ENCODE peak calls at places on chromosomes 5 and 9, in seven cellular contexts. V is GF-D8, G is NCI-H2171, F is SK-N-DZ, R is amniotic stem cell, N is ACHN, Y is GDM1. S is an unnamed sample.
A peak's percentile ranks its signal among the peaks of the same experiment; 100 is the strongest.

GRCh38 chr5:178455480-178455835 is 134.7 kb downstream of the COL23A1 start:
- DNase-seq in V (no peak), G (no peak), F (no peak), R (no peak), N (no peak), Y (no peak), S (no peak)

GRCh38 chr9:123929870-123930831 is at the start of gene DENND1A:
- DNase-seq in V (peak; percentile 70), G (peak; percentile 83), F (peak; percentile 88), R (peak; percentile 74), N (peak; percentile 87), Y (peak; percentile 84), S (no peak)

GRCh38 chr5:110735545-110735944 is 3.3 kb upstream of the SLC25A46 start:
- DNase-seq in V (no peak), G (no peak), F (no peak), R (no peak), N (no peak), Y (no peak), S (no peak)

GRCh38 chr9:133168432-133168831 is 4.7 kb upstream of the GBGT1 start:
- DNase-seq in V (no peak), G (no peak), F (no peak), R (no peak), N (no peak), Y (no peak), S (no peak)

GRCh38 chr5:73438048-73438896 is 10.3 kb downstream of the FOXD1 start:
- DNase-seq in V (no peak), G (no peak), F (no peak), R (no peak), N (peak; percentile 13), Y (no peak), S (no peak)

GRCh38 chr5:139848508-139849100 is 53.0 kb downstream of the PSD2 start:
- DNase-seq in V (no peak), G (no peak), F (no peak), R (no peak), N (no peak), Y (no peak), S (no peak)

GRCh38 chr5:136066705-136067271 is 38.0 kb downstream of the TGFBI start:
- DNase-seq in V (no peak), G (no peak), F (no peak), R (no peak), N (peak; percentile 15), Y (no peak), S (no peak)

GRCh38 chr9:5510991-5511390 is 660 bp downstream of the PDCD1LG2 start:
- DNase-seq in V (no peak), G (peak; percentile 26), F (peak; percentile 17), R (no peak), N (no peak), Y (no peak), S (no peak)

GRCh38 chr9:94906713-94907112 is 180.2 kb downstream of the AOPEP start:
- DNase-seq in V (no peak), G (no peak), F (no peak), R (no peak), N (no peak), Y (no peak), S (no peak)

GRCh38 chr9:113675475-113675941 is 200.6 kb upstream of the ZNF618 start:
- DNase-seq in V (no peak), G (no peak), F (no peak), R (peak; percentile 92), N (peak; percentile 75), Y (peak; percentile 40), S (no peak)

GRCh38 chr5:14863105-14863504 is 8.5 kb downstream of the ANKH start:
- DNase-seq in V (no peak), G (no peak), F (no peak), R (no peak), N (no peak), Y (no peak), S (no peak)

GRCh38 chr9:75064307-75065025 is 23.5 kb downstream of the NMRK1 start:
- DNase-seq in V (no peak), G (peak; percentile 59), F (no peak), R (peak; percentile 51), N (no peak), Y (no peak), S (no peak)

GRCh38 chr9:17900604-17901003 is 321.7 kb downstream of the SH3GL2 start:
- DNase-seq in V (no peak), G (no peak), F (no peak), R (no peak), N (no peak), Y (no peak), S (no peak)

GRCh38 chr9:103802068-103802467 is 292.0 kb upstream of the SMC2 start:
- DNase-seq in V (no peak), G (no peak), F (no peak), R (no peak), N (no peak), Y (no peak), S (no peak)

GRCh38 chr9:22005700-22006605 is 3.2 kb downstream of the CDKN2B start:
- DNase-seq in V (no peak), G (no peak), F (peak; percentile 9), R (no peak), N (no peak), Y (no peak), S (no peak)

GRCh38 chr5:179912386-179912785 is 4.7 kb upstream of the TBC1D9B start:
- DNase-seq in V (no peak), G (no peak), F (no peak), R (no peak), N (no peak), Y (no peak), S (no peak)

GRCh38 chr9:107751522-107752235 is 262.1 kb upstream of the KLF4 start:
- DNase-seq in V (no peak), G (no peak), F (no peak), R (peak; percentile 63), N (peak; percentile 64), Y (no peak), S (no peak)

GRCh38 chr9:97632406-97632991 is 669 bp downstream of the TSTD2 start:
- DNase-seq in V (peak; percentile 69), G (peak; percentile 72), F (peak; percentile 76), R (peak; percentile 45), N (peak; percentile 62), Y (no peak), S (no peak)

GRCh38 chr9:82934949-82935348 is 128.0 kb downstream of the RASEF start:
- DNase-seq in V (no peak), G (no peak), F (no peak), R (no peak), N (peak; percentile 53), Y (no peak), S (peak; percentile 67)

GRCh38 chr5:181184845-181185216 is 20.2 kb downstream of the TRIM7 start:
- DNase-seq in V (no peak), G (no peak), F (peak; percentile 58), R (no peak), N (no peak), Y (no peak), S (no peak)

GRCh38 chr5:11770310-11770709 is 133.9 kb downstream of the CTNND2 start:
- DNase-seq in V (no peak), G (no peak), F (no peak), R (no peak), N (no peak), Y (no peak), S (no peak)

GRCh38 chr9:116417464-116417863 is 263.9 kb downstream of the PAPPA start:
- DNase-seq in V (no peak), G (no peak), F (no peak), R (no peak), N (no peak), Y (no peak), S (no peak)

S was measured in epithelial cell of prostate.